ENCODE peak calls at places on chromosomes 13 and 19, in seven cellular contexts. O is stomach; R is CD4-positive, alpha-beta memory T cell; V is GM23338; Z is tibial nerve; L is pancreas; D is dorsolateral prefrontal cortex. P is an unnamed sample.

GRCh38 chr13:67966065-67966464 is 735.9 kb upstream of the PCDH9 start:
- DNase-seq in O (no peak), R (no peak), V (peak; percentile 42), Z (no peak), L (no peak), D (no peak), P (no peak)

GRCh38 chr19:40521276-40521675 is 54.5 kb downstream of the SPTBN4 start:
- DNase-seq in O (no peak), R (no peak), V (no peak), Z (no peak), L (no peak), D (no peak), P (peak; percentile 34)

GRCh38 chr13:27053902-27054595 is 117.6 kb downstream of the USP12 start:
- DNase-seq in O (no peak), R (no peak), V (no peak), Z (no peak), L (no peak), D (no peak), P (peak; percentile 50)

GRCh38 chr19:2193807-2194206 is 30.1 kb downstream of the DOT1L start:
- DNase-seq in O (no peak), R (no peak), V (no peak), Z (no peak), L (no peak), D (no peak), P (no peak)

GRCh38 chr19:378706-379105 is 30.2 kb downstream of the C2CD4C start:
- DNase-seq in O (no peak), R (no peak), V (no peak), Z (no peak), L (no peak), D (no peak), P (no peak)

GRCh38 chr19:17136617-17137016 is 61.0 kb downstream of the MYO9B start:
- DNase-seq in O (no peak), R (no peak), V (no peak), Z (no peak), L (no peak), D (no peak), P (no peak)

GRCh38 chr13:44199627-44200207 is 173.9 kb upstream of the SERP2 start:
- DNase-seq in O (peak; percentile 68), R (no peak), V (no peak), Z (no peak), L (no peak), D (no peak), P (no peak)

GRCh38 chr19:57302020-57302465 is 18.2 kb upstream of the ZNF543 start:
- DNase-seq in O (no peak), R (no peak), V (no peak), Z (no peak), L (no peak), D (no peak), P (peak; percentile 97)

GRCh38 chr13:51767100-51767499 is 36.9 kb downstream of the DHRS12 start:
- DNase-seq in O (no peak), R (no peak), V (peak; percentile 72), Z (no peak), L (no peak), D (no peak), P (no peak)

GRCh38 chr19:4635763-4636135 is 3.6 kb upstream of the TNFAIP8L1 start:
- DNase-seq in O (no peak), R (no peak), V (peak; percentile 49), Z (no peak), L (no peak), D (no peak), P (no peak)

DNA sequence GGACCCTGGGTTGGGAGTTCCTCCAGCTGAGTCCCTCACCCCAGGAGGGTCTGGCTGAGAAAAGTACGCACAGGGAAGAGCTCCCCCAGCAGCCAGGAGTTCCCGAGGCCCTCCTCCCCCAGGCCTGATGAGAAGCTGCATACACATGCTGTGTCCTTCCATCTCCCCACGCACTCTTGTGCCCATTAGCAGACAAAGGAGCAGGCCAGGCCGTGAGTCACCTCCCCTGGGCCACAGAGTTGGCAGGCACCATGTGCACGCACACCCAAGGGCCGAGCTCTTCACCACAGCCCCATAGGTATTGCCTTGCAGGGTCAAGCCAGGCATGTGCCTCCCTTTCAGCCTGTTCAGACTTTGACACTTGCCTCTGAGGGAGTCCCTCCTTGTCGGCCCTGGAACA is 17.5 kb downstream of the MAU2 start:
- DNase-seq in O (no peak), R (no peak), V (no peak), Z (no peak), L (no peak), D (no peak), P (no peak)
- H3K27ac ChIP-seq in O (no peak overlapping the region), R (no peak overlapping the region), V (no peak overlapping the region), Z (no peak overlapping the region), L (no peak overlapping the region), D (no peak overlapping the region), P (no peak overlapping the region)

DNA sequence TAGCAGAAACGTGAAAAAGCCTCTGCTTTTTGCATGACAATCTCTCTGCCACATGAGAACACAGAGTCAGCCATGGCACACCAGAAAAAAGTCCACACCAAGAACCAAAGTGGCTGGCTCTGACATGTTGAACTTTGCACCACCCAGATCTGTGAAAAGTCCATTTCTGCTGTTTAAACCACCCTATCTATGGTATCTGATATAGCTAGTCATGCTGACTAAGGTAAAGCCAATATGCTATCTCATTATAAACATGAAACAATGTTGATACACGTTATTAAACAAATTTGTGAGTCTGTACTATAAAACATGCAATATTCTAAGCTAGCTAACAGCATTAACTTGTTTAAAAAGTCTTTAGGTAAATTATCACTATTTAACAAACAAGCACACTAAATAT is 21.0 kb upstream of the ZNF432 start:
- DNase-seq in O (no peak), R (no peak), V (no peak), Z (no peak), L (no peak), D (no peak), P (no peak)
- H3K4me3 ChIP-seq in O (no peak overlapping the region), R (no peak overlapping the region), V (no peak overlapping the region), Z (no peak overlapping the region), L (no peak overlapping the region), D (no peak overlapping the region), P (no peak overlapping the region)

DNA sequence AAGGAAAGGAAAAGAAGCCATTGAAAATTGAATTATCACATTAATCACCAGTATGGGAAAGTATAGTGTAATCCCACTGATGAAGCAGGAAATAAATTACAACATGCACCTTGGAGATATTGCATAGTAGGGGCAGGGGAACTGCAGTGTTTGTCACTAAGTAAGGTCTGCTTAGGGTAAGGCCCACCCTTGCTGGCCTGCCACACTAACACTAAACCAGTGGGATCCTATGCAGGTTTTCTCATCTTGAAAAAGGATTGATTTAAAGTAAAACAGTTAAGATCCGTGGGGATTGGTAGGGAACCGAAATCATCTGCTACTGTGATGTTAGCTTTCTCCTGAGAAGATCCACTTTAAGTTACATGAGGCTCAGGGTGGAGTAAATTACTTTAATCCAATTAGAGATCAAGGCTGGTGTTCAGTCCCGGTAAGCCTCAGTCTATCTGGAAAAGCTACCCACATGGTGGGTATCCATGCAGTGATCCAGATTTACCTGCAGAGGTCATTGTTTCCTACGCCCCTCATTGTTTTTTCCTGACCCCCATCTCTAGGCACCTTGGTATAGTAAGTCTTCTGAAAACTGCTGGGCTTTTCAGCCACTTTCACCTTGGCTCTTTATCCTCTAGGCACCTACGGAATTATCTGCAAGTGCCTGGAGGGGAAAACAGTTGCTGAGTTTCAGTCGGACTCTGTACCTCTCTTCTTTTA is 1014.9 kb upstream of the ATXN8OS start:
- DNase-seq in O (no peak), R (no peak), V (peak; percentile 72), Z (no peak), L (no peak), D (no peak), P (no peak)
- H3K27me3 ChIP-seq in O (no peaks in the 10 kb centered on the region), R (no peaks in the 10 kb centered on the region), V (no peaks in the 10 kb centered on the region), Z (no peaks in the 10 kb centered on the region), L (no peaks in the 10 kb centered on the region), D (no peaks in the 10 kb centered on the region), P (no peaks in the 10 kb centered on the region)

DNA sequence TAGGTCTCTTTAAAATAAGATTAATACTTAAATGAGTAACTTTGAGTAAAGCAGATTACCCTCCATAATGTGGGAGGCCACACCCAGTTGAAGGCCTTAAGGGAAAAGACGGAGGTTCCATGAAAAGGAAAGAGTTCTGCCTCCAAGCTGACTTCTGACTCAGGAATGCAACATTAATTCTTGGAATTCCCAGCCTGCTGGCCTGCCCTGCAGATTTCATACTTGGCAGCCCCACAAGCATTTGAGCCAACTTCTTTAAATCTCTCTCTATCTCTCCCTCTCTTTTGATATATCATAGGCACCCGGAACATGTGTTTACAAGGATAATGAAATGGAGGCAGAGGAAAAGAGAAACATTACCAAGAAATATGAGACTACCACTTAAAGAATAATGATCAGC is 902.3 kb upstream of the MIR17HG start:
- DNase-seq in O (no peak), R (no peak), V (peak; percentile 60), Z (no peak), L (no peak), D (no peak), P (peak; percentile 95)
- H3K27ac ChIP-seq in O (no peak overlapping the region), R (no peak overlapping the region), V (no peak overlapping the region), Z (no peak overlapping the region), L (no peak overlapping the region), D (no peak overlapping the region), P (no peak overlapping the region)

DNA sequence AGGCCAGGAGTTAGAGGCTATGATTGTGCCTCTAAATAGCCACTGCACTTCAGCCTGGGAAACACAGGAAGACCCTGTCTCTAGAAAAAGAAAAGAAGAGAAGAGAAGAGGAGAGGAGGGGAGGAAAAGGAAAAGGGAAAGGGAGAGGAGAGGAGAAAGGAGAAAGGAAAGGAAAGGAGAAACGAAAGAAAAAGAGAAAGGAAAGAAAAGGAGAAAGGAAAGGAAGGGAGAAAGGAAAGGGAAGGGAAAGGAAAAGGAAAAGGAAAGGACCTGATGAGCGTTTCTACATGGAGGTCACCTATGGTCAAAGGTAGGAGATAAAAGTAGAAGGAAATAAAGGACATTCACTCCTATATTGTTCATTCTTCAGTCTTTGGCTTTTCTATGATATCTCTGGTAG is 109.1 kb upstream of the TRPC4 start:
- DNase-seq in O (no peak), R (no peak), V (no peak), Z (no peak), L (no peak), D (no peak), P (no peak)
- H3K4me3 ChIP-seq in O (no peak overlapping the region), R (no peak overlapping the region), V (no peak overlapping the region), Z (no peak overlapping the region), L (no peak overlapping the region), D (no peak overlapping the region), P (no peak overlapping the region)

DNA sequence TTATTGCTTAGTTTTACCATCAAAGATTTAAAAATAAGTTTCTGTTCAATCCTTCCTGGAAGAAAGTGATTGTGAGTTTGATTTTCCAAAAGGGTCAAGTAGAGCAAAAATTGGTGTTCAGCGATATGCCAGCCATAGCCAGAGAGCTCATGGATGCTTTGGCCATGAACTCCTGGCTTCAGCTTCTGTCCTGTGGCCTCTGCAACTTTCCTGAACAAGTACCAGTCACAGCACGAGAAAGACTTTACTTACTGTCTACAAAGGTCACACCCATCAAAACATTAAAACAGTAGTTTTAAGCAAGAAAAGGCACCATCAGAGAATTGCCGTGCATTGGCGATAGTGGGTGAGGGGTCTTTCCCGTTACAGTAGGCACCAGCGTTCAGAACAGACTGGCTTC is 753.0 kb upstream of the SGCG start:
- DNase-seq in O (no peak), R (no peak), V (no peak), Z (no peak), L (no peak), D (no peak), P (no peak)
- H3K27me3 ChIP-seq in O (no peaks in the 10 kb centered on the region), R (no peaks in the 10 kb centered on the region), V (no peaks in the 10 kb centered on the region), Z (no peaks in the 10 kb centered on the region), L (no peaks in the 10 kb centered on the region), D (no peaks in the 10 kb centered on the region), P (no peaks in the 10 kb centered on the region)